ENCODE peak calls at places on chromosomes 7 and 10, in eight cellular contexts. V is NCI-H1105; A is activated effector memory CD4-positive, alpha-beta T cell treated with anti-CD3 and anti-CD28 coated beads, Interleukin-2, amount 50 U/mL, for 16 hours; G is T-cell; C is A549; R is sciatic nerve; M is ELR; O is Caki2. L is an unnamed sample.

GRCh38 chr10:27658788-27659187 is 86.8 kb downstream of the MKX start:
- DNase-seq in V (no peak), A (no peak), G (no peak), C (no peak), R (no peak), M (peak; percentile 89), O (no peak), L (no peak)

GRCh38 chr10:23439920-23440875 is 1.3 kb downstream of the OTUD1 start:
- DNase-seq in V (no peak), A (peak; percentile 78), G (peak; percentile 18), C (no peak), R (peak; percentile 62), M (peak; percentile 70), O (peak; percentile 45), L (peak; percentile 43)

GRCh38 chr7:137343483-137343841 is at the start of gene PTN:
- DNase-seq in V (peak; percentile 64), A (no peak), G (no peak), C (no peak), R (no peak), M (peak; percentile 51), O (no peak), L (no peak)

GRCh38 chr10:133115453-133115842 is 27.7 kb downstream of the ADGRA1 start:
- DNase-seq in V (no peak), A (no peak), G (no peak), C (no peak), R (no peak), M (no peak), O (no peak), L (no peak)

GRCh38 chr10:133142523-133143199 is 17.4 kb upstream of the KNDC1 start:
- DNase-seq in V (no peak), A (peak; percentile 56), G (no peak), C (no peak), R (no peak), M (no peak), O (no peak), L (no peak)

GRCh38 chr7:54015251-54015650 is 526.9 kb upstream of the VSTM2A start:
- DNase-seq in V (no peak), A (no peak), G (no peak), C (no peak), R (no peak), M (no peak), O (no peak), L (no peak)

GRCh38 chr7:26449175-26450165 is 157.8 kb downstream of the SNX10 start:
- DNase-seq in V (no peak), A (no peak), G (no peak), C (peak; percentile 61), R (no peak), M (peak; percentile 22), O (peak; percentile 81), L (no peak)

GRCh38 chr7:91263359-91264082 is 712 bp upstream of the FZD1 start:
- DNase-seq in V (peak; percentile 59), A (no peak), G (no peak), C (peak; percentile 17), R (peak; percentile 74), M (peak; percentile 58), O (no peak), L (peak; percentile 49)

GRCh38 chr7:98628916-98629525 is 11.9 kb downstream of the NPTX2 start:
- DNase-seq in V (no peak), A (no peak), G (no peak), C (no peak), R (no peak), M (no peak), O (no peak), L (no peak)

GRCh38 chr10:59959619-59960018 is 53.3 kb upstream of the CCDC6 start:
- DNase-seq in V (no peak), A (no peak), G (no peak), C (no peak), R (no peak), M (no peak), O (no peak), L (no peak)

GRCh38 chr10:101897633-101898032 is 54.0 kb upstream of the KCNIP2 start:
- DNase-seq in V (peak; percentile 4), A (no peak), G (no peak), C (no peak), R (no peak), M (peak; percentile 39), O (peak; percentile 31), L (no peak)

L was measured in HuH-7.